ENCODE peak calls at places on chromosomes 2 and 18, in nine cellular contexts. W is GM06990; P is AG08396; K is A172; D is effector memory CD8-positive, alpha-beta T cell; Q is HFFc6; S is fibroblast of mammary gland; V is transverse colon; U is stimulated activated CD8-positive, alpha-beta memory T cell treated with anti-CD3 and anti-CD28 coated beads, Interleukin-2, amount 100 ng/mL, for 1 hour. Y is an unnamed sample.

GRCh38 chr18:78640596-78640995 is 339.0 kb upstream of the SALL3 start:
- DNase-seq in W (no peak), P (no peak), K (no peak), D (no peak), Q (no peak), S (no peak), V (no peak), U (no peak), Y (no peak)

GRCh38 chr2:52956766-52957165 is 810.8 kb upstream of the CHAC2 start:
- DNase-seq in W (no peak), P (no peak), K (no peak), D (no peak), Q (no peak), S (no peak), V (no peak), U (no peak), Y (no peak)

GRCh38 chr2:4499316-4499715 is 795.9 kb downstream of the DCDC2C start:
- DNase-seq in W (no peak), P (no peak), K (no peak), D (no peak), Q (no peak), S (no peak), V (no peak), U (no peak), Y (no peak)

GRCh38 chr2:177396630-177397460 is 4.3 kb downstream of the AGPS start:
- DNase-seq in W (no peak), P (peak), K (peak), D (no peak), Q (peak), S (peak), V (no peak), U (no peak), Y (no peak)

GRCh38 chr2:79622508-79622907 is 109.7 kb downstream of the CTNNA2 start:
- DNase-seq in W (no peak), P (no peak), K (peak), D (no peak), Q (no peak), S (peak), V (no peak), U (no peak), Y (no peak)

GRCh38 chr2:112623913-112624777 is 21.6 kb upstream of the SLC20A1 start:
- DNase-seq in W (no peak), P (peak), K (peak), D (peak), Q (peak), S (peak), V (peak), U (peak), Y (peak)

GRCh38 chr18:26159353-26159752 is 25.7 kb downstream of the PSMA8 start:
- DNase-seq in W (no peak), P (no peak), K (no peak), D (no peak), Q (no peak), S (peak), V (no peak), U (no peak), Y (no peak)

GRCh38 chr2:237432484-237433092 is 18.6 kb upstream of the COL6A3 start:
- DNase-seq in W (no peak), P (peak), K (peak), D (peak), Q (peak), S (peak), V (no peak), U (peak), Y (no peak)

GRCh38 chr2:232979871-232980461 is 33.1 kb downstream of the NGEF start:
- DNase-seq in W (no peak), P (peak), K (peak), D (no peak), Q (peak), S (peak), V (peak), U (no peak), Y (no peak)

GRCh38 chr2:238069021-238069709 is 8.4 kb downstream of the SCLY start:
- DNase-seq in W (no peak), P (no peak), K (no peak), D (no peak), Q (no peak), S (no peak), V (no peak), U (no peak), Y (no peak)

GRCh38 chr2:8408560-8409460 is 273.0 kb upstream of the ID2 start:
- DNase-seq in W (peak), P (no peak), K (peak), D (peak), Q (no peak), S (no peak), V (no peak), U (no peak), Y (peak)

GRCh38 chr2:169073211-169073971 is 4.0 kb downstream of the DHRS9 start:
- DNase-seq in W (no peak), P (no peak), K (no peak), D (no peak), Q (no peak), S (peak), V (no peak), U (no peak), Y (no peak)

GRCh38 chr2:65076345-65076710 is 20.1 kb downstream of the CEP68 start:
- DNase-seq in W (no peak), P (peak), K (peak), D (no peak), Q (peak), S (peak), V (no peak), U (no peak), Y (no peak)

GRCh38 chr2:218031771-218032257 is 29.0 kb upstream of the TNS1 start:
- DNase-seq in W (no peak), P (no peak), K (no peak), D (no peak), Q (no peak), S (no peak), V (no peak), U (no peak), Y (no peak)

GRCh38 chr18:79484661-79485621 is 89.2 kb downstream of the NFATC1 start:
- DNase-seq in W (no peak), P (peak), K (peak), D (no peak), Q (peak), S (peak), V (peak), U (no peak), Y (no peak)

GRCh38 chr2:206876176-206876575 is 63.1 kb upstream of the CPO start:
- DNase-seq in W (no peak), P (no peak), K (no peak), D (no peak), Q (no peak), S (no peak), V (no peak), U (no peak), Y (no peak)

GRCh38 chr2:126671488-126671887 is 15.5 kb downstream of the GYPC start:
- DNase-seq in W (no peak), P (no peak), K (no peak), D (no peak), Q (no peak), S (no peak), V (no peak), U (no peak), Y (no peak)

GRCh38 chr2:128090575-128090908 is 458 bp upstream of the UGGT1 start:
- DNase-seq in W (no peak), P (no peak), K (no peak), D (no peak), Q (no peak), S (no peak), V (no peak), U (no peak), Y (no peak)

GRCh38 chr2:33212151-33212550 is 264.3 kb upstream of the RASGRP3 start:
- DNase-seq in W (no peak), P (peak), K (peak), D (no peak), Q (peak), S (peak), V (no peak), U (no peak), Y (no peak)

GRCh38 chr2:43542285-43542933 is 53.4 kb downstream of the THADA start:
- DNase-seq in W (peak), P (peak), K (peak), D (no peak), Q (peak), S (peak), V (no peak), U (no peak), Y (peak)

GRCh38 chr2:164694275-164694695 is 73.0 kb upstream of the GRB14 start:
- DNase-seq in W (no peak), P (no peak), K (no peak), D (no peak), Q (no peak), S (no peak), V (no peak), U (no peak), Y (no peak)

GRCh38 chr2:55048514-55048924 is 1.7 kb downstream of the RTN4 start:
- DNase-seq in W (no peak), P (no peak), K (peak), D (no peak), Q (peak), S (peak), V (peak), U (no peak), Y (no peak)

GRCh38 chr18:5975111-5975622 is 79.8 kb upstream of the TMEM200C start:
- DNase-seq in W (peak), P (peak), K (peak), D (no peak), Q (no peak), S (peak), V (no peak), U (no peak), Y (peak)

GRCh38 chr18:79507546-79508480 is 112.1 kb downstream of the NFATC1 start:
- DNase-seq in W (no peak), P (peak), K (peak), D (no peak), Q (peak), S (peak), V (peak), U (no peak), Y (no peak)

GRCh38 chr2:5693288-5694015 is 1.3 kb downstream of the SOX11 start:
- DNase-seq in W (no peak), P (peak), K (peak), D (no peak), Q (no peak), S (no peak), V (no peak), U (no peak), Y (no peak)

GRCh38 chr2:88690591-88691338 is 708 bp upstream of the RPIA start:
- DNase-seq in W (no peak), P (peak), K (no peak), D (peak), Q (no peak), S (peak), V (peak), U (no peak), Y (peak)

GRCh38 chr2:17740203-17740602 is 13.4 kb downstream of the SMC6 start:
- DNase-seq in W (no peak), P (no peak), K (no peak), D (no peak), Q (no peak), S (no peak), V (no peak), U (no peak), Y (no peak)

GRCh38 chr2:178328037-178328436 is 122.9 kb downstream of the PRKRA start:
- DNase-seq in W (no peak), P (no peak), K (no peak), D (no peak), Q (no peak), S (peak), V (no peak), U (no peak), Y (no peak)

GRCh38 chr2:136381722-136382633 is 264.0 kb upstream of the CXCR4 start:
- DNase-seq in W (peak), P (no peak), K (no peak), D (peak), Q (no peak), S (no peak), V (peak), U (peak), Y (peak)

GRCh38 chr2:12057436-12058166 is 311.2 kb downstream of the LPIN1 start:
- DNase-seq in W (peak), P (no peak), K (peak), D (peak), Q (no peak), S (no peak), V (peak), U (no peak), Y (peak)

GRCh38 chr2:182142062-182142461 is 156.4 kb downstream of the PPP1R1C start:
- DNase-seq in W (no peak), P (no peak), K (no peak), D (no peak), Q (no peak), S (no peak), V (no peak), U (no peak), Y (no peak)

GRCh38 chr2:67733517-67733916 is 329.3 kb downstream of the C1D start:
- DNase-seq in W (no peak), P (peak), K (peak), D (no peak), Q (no peak), S (peak), V (no peak), U (no peak), Y (no peak)

GRCh38 chr18:78855188-78855587 is 124.4 kb upstream of the SALL3 start:
- DNase-seq in W (no peak), P (no peak), K (no peak), D (no peak), Q (no peak), S (no peak), V (no peak), U (no peak), Y (no peak)

GRCh38 chr2:1649871-1650473 is 94.3 kb downstream of the PXDN start:
- DNase-seq in W (no peak), P (no peak), K (no peak), D (no peak), Q (no peak), S (no peak), V (no peak), U (no peak), Y (no peak)

GRCh38 chr2:149924028-149924427 is 336.5 kb upstream of the MMADHC start:
- DNase-seq in W (no peak), P (peak), K (peak), D (no peak), Q (peak), S (peak), V (no peak), U (no peak), Y (no peak)

GRCh38 chr2:121283670-121284245 is 1.2 kb downstream of the TFCP2L1 start:
- DNase-seq in W (no peak), P (peak), K (no peak), D (no peak), Q (peak), S (no peak), V (no peak), U (no peak), Y (no peak)